ENCODE peak calls at places on chromosomes 7 and 10, in eight cellular contexts. One of them, this sample, is unnamed.

GRCh38 chr10:77214799-77215198 is 422.8 kb downstream of the KCNMA1 start:
- DNase-seq in CD4-positive, alpha-beta memory T cell: no peak
- DNase-seq in thoracic aorta: no peak
- DNase-seq in right atrium auricular region: no peak
- DNase-seq in lung: no peak
- DNase-seq in hepatocyte: no peak
- DNase-seq in PC-9: no peak
- DNase-seq in body of pancreas: no peak
- DNase-seq in this sample: no peak

GRCh38 chr10:124176309-124177179 is 83.1 kb upstream of the CHST15 start:
- DNase-seq in hepatocyte: no peak
- DNase-seq in thoracic aorta: no peak
- DNase-seq in PC-9: no peak
- DNase-seq in lung: no peak
- DNase-seq in CD4-positive, alpha-beta memory T cell: no peak
- DNase-seq in body of pancreas: no peak
- DNase-seq in right atrium auricular region: peak; percentile 52
- DNase-seq in this sample: no peak

GRCh38 chr10:60810437-60811182 is 32.3 kb downstream of the CDK1 start:
- DNase-seq in lung: no peak
- DNase-seq in hepatocyte: peak; percentile 58
- DNase-seq in body of pancreas: no peak
- DNase-seq in right atrium auricular region: no peak
- DNase-seq in thoracic aorta: no peak
- DNase-seq in CD4-positive, alpha-beta memory T cell: no peak
- DNase-seq in PC-9: peak; percentile 40
- DNase-seq in this sample: peak; percentile 33

GRCh38 chr10:31118561-31118960 is 86.9 kb upstream of the ZNF438 start:
- DNase-seq in hepatocyte: peak; percentile 16
- DNase-seq in PC-9: no peak
- DNase-seq in CD4-positive, alpha-beta memory T cell: no peak
- DNase-seq in thoracic aorta: no peak
- DNase-seq in body of pancreas: no peak
- DNase-seq in right atrium auricular region: no peak
- DNase-seq in lung: no peak
- DNase-seq in this sample: no peak

GRCh38 chr10:16832351-16833080 is 15.3 kb upstream of the RSU1 start:
- DNase-seq in hepatocyte: no peak
- DNase-seq in PC-9: peak; percentile 59
- DNase-seq in right atrium auricular region: no peak
- DNase-seq in body of pancreas: peak; percentile 68
- DNase-seq in thoracic aorta: no peak
- DNase-seq in lung: peak; percentile 44
- DNase-seq in CD4-positive, alpha-beta memory T cell: no peak
- DNase-seq in this sample: no peak

GRCh38 chr10:102421645-102422585 is 1.3 kb downstream of the FBXL15 start:
- DNase-seq in right atrium auricular region: no peak
- DNase-seq in CD4-positive, alpha-beta memory T cell: no peak
- DNase-seq in lung: peak; percentile 72
- DNase-seq in PC-9: peak; percentile 41
- DNase-seq in thoracic aorta: no peak
- DNase-seq in body of pancreas: peak; percentile 73
- DNase-seq in hepatocyte: peak; percentile 64
- DNase-seq in this sample: no peak

GRCh38 chr10:119737827-119738226 is 12.0 kb downstream of the INPP5F start:
- DNase-seq in thoracic aorta: no peak
- DNase-seq in CD4-positive, alpha-beta memory T cell: no peak
- DNase-seq in body of pancreas: peak; percentile 59
- DNase-seq in hepatocyte: peak; percentile 74
- DNase-seq in lung: no peak
- DNase-seq in PC-9: peak; percentile 59
- DNase-seq in right atrium auricular region: no peak
- DNase-seq in this sample: no peak

GRCh38 chr7:55065079-55065478 is 46.3 kb downstream of the EGFR start:
- DNase-seq in body of pancreas: no peak
- DNase-seq in CD4-positive, alpha-beta memory T cell: no peak
- DNase-seq in thoracic aorta: no peak
- DNase-seq in hepatocyte: peak; percentile 83
- DNase-seq in right atrium auricular region: no peak
- DNase-seq in PC-9: peak; percentile 78
- DNase-seq in lung: peak; percentile 44
- DNase-seq in this sample: no peak

GRCh38 chr7:2613926-2614613 is 17.7 kb upstream of the TTYH3 start:
- DNase-seq in hepatocyte: no peak
- DNase-seq in thoracic aorta: peak; percentile 74
- DNase-seq in CD4-positive, alpha-beta memory T cell: no peak
- DNase-seq in right atrium auricular region: no peak
- DNase-seq in body of pancreas: peak; percentile 66
- DNase-seq in lung: peak; percentile 82
- DNase-seq in PC-9: no peak
- DNase-seq in this sample: peak; percentile 63
- H3K27ac ChIP-seq in hepatocyte: peak overlapping the region; percentile 83
- H3K27ac ChIP-seq in thoracic aorta: peak overlapping the region; percentile 91
- H3K27ac ChIP-seq in CD4-positive, alpha-beta memory T cell: no peak overlapping the region
- H3K27ac ChIP-seq in right atrium auricular region: peak overlapping the region; percentile 87
- H3K27ac ChIP-seq in body of pancreas: no peak overlapping the region
- H3K27ac ChIP-seq in lung: peak overlapping the region; percentile 35
- H3K27ac ChIP-seq in PC-9: no peak overlapping the region
- H3K27ac ChIP-seq in this sample: peak overlapping the region; percentile 86

GRCh38 chr10:13994932-13995331 is 335.8 kb downstream of the FRMD4A start:
- DNase-seq in PC-9: no peak
- DNase-seq in lung: no peak
- DNase-seq in CD4-positive, alpha-beta memory T cell: no peak
- DNase-seq in thoracic aorta: no peak
- DNase-seq in right atrium auricular region: no peak
- DNase-seq in body of pancreas: no peak
- DNase-seq in hepatocyte: no peak
- DNase-seq in this sample: no peak

GRCh38 chr10:13990918-13991317 is 339.8 kb downstream of the FRMD4A start:
- DNase-seq in right atrium auricular region: no peak
- DNase-seq in lung: no peak
- DNase-seq in thoracic aorta: no peak
- DNase-seq in body of pancreas: no peak
- DNase-seq in CD4-positive, alpha-beta memory T cell: no peak
- DNase-seq in PC-9: no peak
- DNase-seq in hepatocyte: no peak
- DNase-seq in this sample: peak; percentile 31

GRCh38 chr10:13993169-13993568 is 337.6 kb downstream of the FRMD4A start:
- DNase-seq in PC-9: no peak
- DNase-seq in body of pancreas: no peak
- DNase-seq in thoracic aorta: no peak
- DNase-seq in hepatocyte: peak; percentile 28
- DNase-seq in lung: no peak
- DNase-seq in right atrium auricular region: no peak
- DNase-seq in CD4-positive, alpha-beta memory T cell: no peak
- DNase-seq in this sample: no peak

GRCh38 chr10:13991353-13991752 is 339.4 kb downstream of the FRMD4A start:
- DNase-seq in thoracic aorta: no peak
- DNase-seq in right atrium auricular region: no peak
- DNase-seq in lung: no peak
- DNase-seq in PC-9: no peak
- DNase-seq in hepatocyte: no peak
- DNase-seq in CD4-positive, alpha-beta memory T cell: no peak
- DNase-seq in body of pancreas: no peak
- DNase-seq in this sample: no peak

GRCh38 chr10:13993634-13994033 is 337.1 kb downstream of the FRMD4A start:
- DNase-seq in body of pancreas: no peak
- DNase-seq in thoracic aorta: no peak
- DNase-seq in CD4-positive, alpha-beta memory T cell: no peak
- DNase-seq in hepatocyte: no peak
- DNase-seq in lung: no peak
- DNase-seq in right atrium auricular region: no peak
- DNase-seq in PC-9: no peak
- DNase-seq in this sample: no peak
- H3K27ac ChIP-seq in body of pancreas: no peak overlapping the region
- H3K27ac ChIP-seq in thoracic aorta: no peak overlapping the region
- H3K27ac ChIP-seq in CD4-positive, alpha-beta memory T cell: no peak overlapping the region
- H3K27ac ChIP-seq in hepatocyte: no peak overlapping the region
- H3K27ac ChIP-seq in lung: no peak overlapping the region
- H3K27ac ChIP-seq in right atrium auricular region: no peak overlapping the region
- H3K27ac ChIP-seq in PC-9: no peak overlapping the region
- H3K27ac ChIP-seq in this sample: no peak overlapping the region

GRCh38 chr10:125812128-125812527 is 10.9 kb downstream of the UROS start:
- DNase-seq in right atrium auricular region: no peak
- DNase-seq in thoracic aorta: no peak
- DNase-seq in lung: no peak
- DNase-seq in hepatocyte: no peak
- DNase-seq in CD4-positive, alpha-beta memory T cell: no peak
- DNase-seq in body of pancreas: peak; percentile 51
- DNase-seq in PC-9: no peak
- DNase-seq in this sample: no peak

GRCh38 chr10:125808047-125808446 is 15.0 kb downstream of the UROS start:
- DNase-seq in right atrium auricular region: no peak
- DNase-seq in lung: no peak
- DNase-seq in hepatocyte: no peak
- DNase-seq in CD4-positive, alpha-beta memory T cell: no peak
- DNase-seq in body of pancreas: no peak
- DNase-seq in PC-9: no peak
- DNase-seq in thoracic aorta: no peak
- DNase-seq in this sample: no peak

GRCh38 chr10:125815764-125816163 is 7.3 kb downstream of the UROS start:
- DNase-seq in PC-9: no peak
- DNase-seq in right atrium auricular region: no peak
- DNase-seq in lung: no peak
- DNase-seq in hepatocyte: no peak
- DNase-seq in thoracic aorta: no peak
- DNase-seq in CD4-positive, alpha-beta memory T cell: no peak
- DNase-seq in body of pancreas: no peak
- DNase-seq in this sample: no peak

GRCh38 chr10:125816548-125816947 is 6.5 kb downstream of the UROS start:
- DNase-seq in CD4-positive, alpha-beta memory T cell: no peak
- DNase-seq in right atrium auricular region: no peak
- DNase-seq in PC-9: no peak
- DNase-seq in hepatocyte: no peak
- DNase-seq in body of pancreas: no peak
- DNase-seq in lung: no peak
- DNase-seq in thoracic aorta: no peak
- DNase-seq in this sample: no peak

GRCh38 chr10:125811251-125811650 is 11.8 kb downstream of the UROS start:
- DNase-seq in body of pancreas: no peak
- DNase-seq in lung: no peak
- DNase-seq in hepatocyte: no peak
- DNase-seq in CD4-positive, alpha-beta memory T cell: no peak
- DNase-seq in PC-9: no peak
- DNase-seq in thoracic aorta: no peak
- DNase-seq in right atrium auricular region: no peak
- DNase-seq in this sample: no peak
- H3K27ac ChIP-seq in body of pancreas: no peak overlapping the region
- H3K27ac ChIP-seq in lung: no peak overlapping the region
- H3K27ac ChIP-seq in hepatocyte: no peak overlapping the region
- H3K27ac ChIP-seq in CD4-positive, alpha-beta memory T cell: no peak overlapping the region
- H3K27ac ChIP-seq in PC-9: no peak overlapping the region
- H3K27ac ChIP-seq in thoracic aorta: no peak overlapping the region
- H3K27ac ChIP-seq in right atrium auricular region: no peak overlapping the region
- H3K27ac ChIP-seq in this sample: no peak overlapping the region

DNA sequence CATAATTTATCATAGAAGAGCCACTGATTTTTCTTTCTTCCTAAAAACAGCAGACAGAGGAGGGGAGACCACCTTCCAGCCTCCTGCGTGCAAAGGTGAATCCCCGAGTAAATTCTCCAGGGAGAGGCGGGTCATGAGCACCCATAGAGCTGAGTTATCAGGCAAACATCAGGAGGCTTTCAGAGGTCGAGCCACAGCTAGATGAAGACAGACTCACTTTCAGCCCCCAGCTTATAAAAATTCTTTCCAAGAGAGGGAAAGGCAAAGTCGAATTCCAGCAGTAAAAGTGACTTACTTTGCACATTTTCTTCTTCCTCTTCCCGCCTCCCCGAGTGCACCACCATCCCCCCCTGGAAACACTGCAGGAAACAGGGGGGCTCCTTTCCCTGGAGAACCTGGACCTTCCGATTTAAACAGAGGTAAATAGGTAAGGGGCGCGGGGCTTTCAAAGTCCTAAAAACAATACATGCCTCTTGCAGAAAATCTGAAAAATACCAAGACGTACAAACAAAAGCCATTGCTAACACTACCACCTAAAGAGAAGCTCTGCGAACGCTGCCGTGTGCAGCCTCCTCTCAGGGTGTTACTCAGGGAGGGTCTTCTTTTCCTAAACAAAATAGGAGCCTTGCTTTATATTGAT is 163.8 kb downstream of the SVIL start:
- DNase-seq in hepatocyte: peak; percentile 34
- DNase-seq in thoracic aorta: no peak
- DNase-seq in CD4-positive, alpha-beta memory T cell: no peak
- DNase-seq in body of pancreas: no peak
- DNase-seq in right atrium auricular region: no peak
- DNase-seq in lung: no peak
- DNase-seq in PC-9: no peak
- DNase-seq in this sample: no peak
- H3K27ac ChIP-seq in hepatocyte: peak overlapping the region; percentile 36
- H3K27ac ChIP-seq in thoracic aorta: peak overlapping the region; percentile 69
- H3K27ac ChIP-seq in CD4-positive, alpha-beta memory T cell: no peak overlapping the region
- H3K27ac ChIP-seq in body of pancreas: no peak overlapping the region
- H3K27ac ChIP-seq in right atrium auricular region: peak overlapping the region; percentile 61
- H3K27ac ChIP-seq in lung: no peak overlapping the region
- H3K27ac ChIP-seq in PC-9: no peak overlapping the region
- H3K27ac ChIP-seq in this sample: peak overlapping the region; percentile 58

GRCh38 chr10:11260136-11260535 is 242.5 kb downstream of the CELF2 start:
- DNase-seq in right atrium auricular region: no peak
- DNase-seq in lung: no peak
- DNase-seq in PC-9: no peak
- DNase-seq in body of pancreas: no peak
- DNase-seq in thoracic aorta: no peak
- DNase-seq in CD4-positive, alpha-beta memory T cell: no peak
- DNase-seq in hepatocyte: no peak
- DNase-seq in this sample: no peak

GRCh38 chr10:11261143-11261542 is 243.5 kb downstream of the CELF2 start:
- DNase-seq in PC-9: no peak
- DNase-seq in thoracic aorta: no peak
- DNase-seq in right atrium auricular region: no peak
- DNase-seq in hepatocyte: no peak
- DNase-seq in body of pancreas: no peak
- DNase-seq in lung: no peak
- DNase-seq in CD4-positive, alpha-beta memory T cell: no peak
- DNase-seq in this sample: no peak

GRCh38 chr10:11263039-11263345 is 245.3 kb downstream of the CELF2 start:
- DNase-seq in lung: no peak
- DNase-seq in PC-9: no peak
- DNase-seq in CD4-positive, alpha-beta memory T cell: no peak
- DNase-seq in thoracic aorta: no peak
- DNase-seq in right atrium auricular region: no peak
- DNase-seq in hepatocyte: no peak
- DNase-seq in body of pancreas: no peak
- DNase-seq in this sample: no peak

GRCh38 chr10:11262210-11263038 is 244.8 kb downstream of the CELF2 start:
- DNase-seq in body of pancreas: no peak
- DNase-seq in CD4-positive, alpha-beta memory T cell: no peak
- DNase-seq in lung: no peak
- DNase-seq in PC-9: no peak
- DNase-seq in right atrium auricular region: no peak
- DNase-seq in hepatocyte: no peak
- DNase-seq in thoracic aorta: no peak
- DNase-seq in this sample: no peak

GRCh38 chr10:11261687-11262086 is 244.0 kb downstream of the CELF2 start:
- DNase-seq in body of pancreas: peak; percentile 76
- DNase-seq in thoracic aorta: no peak
- DNase-seq in hepatocyte: no peak
- DNase-seq in right atrium auricular region: no peak
- DNase-seq in CD4-positive, alpha-beta memory T cell: no peak
- DNase-seq in lung: no peak
- DNase-seq in PC-9: no peak
- DNase-seq in this sample: peak; percentile 41
- H3K27ac ChIP-seq in body of pancreas: no peak overlapping the region
- H3K27ac ChIP-seq in thoracic aorta: peak overlapping the region; percentile 2
- H3K27ac ChIP-seq in hepatocyte: no peak overlapping the region
- H3K27ac ChIP-seq in right atrium auricular region: peak overlapping the region; percentile 61
- H3K27ac ChIP-seq in CD4-positive, alpha-beta memory T cell: peak overlapping the region; percentile 14
- H3K27ac ChIP-seq in lung: peak overlapping the region; percentile 60
- H3K27ac ChIP-seq in PC-9: no peak overlapping the region
- H3K27ac ChIP-seq in this sample: peak overlapping the region; percentile 55